ENCODE peak calls at places on chromosomes 4 and X, in five cellular contexts. X is GM23338; F is stimulated activated CD4-positive, alpha-beta T cell treated with anti-CD3 and anti-CD28 coated beads, Interleukin-15, amount 100 ng/mL, for 1 hour; Z is erythroblast; R is A673. Q is an unnamed sample.

GRCh38 chr4:112927544-112927943 is 121.9 kb upstream of the ANK2 start:
- DNase-seq in X (no peak), F (no peak), Z (no peak), R (no peak), Q (no peak)

GRCh38 chr4:66489783-66490452 is 819.6 kb upstream of the EPHA5 start:
- DNase-seq in X (peak), F (no peak), Z (no peak), R (no peak), Q (peak)

GRCh38 chrX:9878141-9878875 is 88.8 kb upstream of the CLDN34 start:
- DNase-seq in X (peak), F (no peak), Z (no peak), R (peak), Q (no peak)

GRCh38 chr4:88697588-88698329 is at the start of gene NAP1L5:
- DNase-seq in X (peak), F (peak), Z (peak), R (no peak), Q (peak)

GRCh38 chrX:153494541-153495361 is at the start of gene BGN:
- DNase-seq in X (peak), F (no peak), Z (peak), R (peak), Q (peak)

GRCh38 chr4:6873792-6874461 is 35.7 kb upstream of the TBC1D14 start:
- DNase-seq in X (peak), F (peak), Z (peak), R (peak), Q (peak)

GRCh38 chrX:110561036-110561435 is 202.4 kb downstream of the RTL9 start:
- DNase-seq in X (no peak), F (no peak), Z (no peak), R (peak), Q (no peak)

GRCh38 chr4:80265571-80266266 is 745 bp upstream of the FGF5 start:
- DNase-seq in X (peak), F (no peak), Z (no peak), R (no peak), Q (peak)

GRCh38 chr4:37603070-37603468 is 83.1 kb downstream of the RELL1 start:
- DNase-seq in X (peak), F (peak), Z (peak), R (peak), Q (peak)

GRCh38 chr4:1644906-1645657 is 39.0 kb downstream of the FAM53A start:
- DNase-seq in X (peak), F (no peak), Z (no peak), R (no peak), Q (peak)

GRCh38 chrX:82218361-82218760 is 1016.5 kb downstream of the SH3BGRL start:
- DNase-seq in X (peak), F (no peak), Z (peak), R (peak), Q (peak)

GRCh38 chr4:83043801-83044407 is 8.9 kb downstream of the COPS4 start:
- DNase-seq in X (no peak), F (no peak), Z (no peak), R (no peak), Q (no peak)

GRCh38 chr4:78293841-78294301 is 236.7 kb downstream of the FRAS1 start:
- DNase-seq in X (no peak), F (no peak), Z (no peak), R (no peak), Q (peak)

GRCh38 chr4:81491943-81492342 is 20.2 kb upstream of the RASGEF1B start:
- DNase-seq in X (no peak), F (no peak), Z (no peak), R (no peak), Q (no peak)

GRCh38 chr4:16078195-16078756 is 5.5 kb downstream of the PROM1 start:
- DNase-seq in X (no peak), F (no peak), Z (no peak), R (no peak), Q (no peak)

GRCh38 chr4:77538144-77538543 is 67.5 kb upstream of the CXCL13 start:
- DNase-seq in X (no peak), F (no peak), Z (no peak), R (no peak), Q (no peak)

GRCh38 chrX:153649178-153649914 is 2.3 kb downstream of the DUSP9 start:
- DNase-seq in X (peak), F (no peak), Z (peak), R (peak), Q (peak)

GRCh38 chr4:145482209-145483021 is 762 bp downstream of the SMAD1 start:
- DNase-seq in X (peak), F (peak), Z (peak), R (peak), Q (peak)

GRCh38 chr4:53196195-53196641 is 169.6 kb downstream of the SCFD2 start:
- DNase-seq in X (no peak), F (no peak), Z (no peak), R (peak), Q (no peak)

GRCh38 chrX:19272452-19272851 is 71.3 kb upstream of the PDHA1 start:
- DNase-seq in X (no peak), F (no peak), Z (no peak), R (no peak), Q (no peak)

GRCh38 chr4:85448880-85449763 is 25.8 kb upstream of the ARHGAP24 start:
- DNase-seq in X (no peak), F (no peak), Z (no peak), R (no peak), Q (no peak)

GRCh38 chr4:168514249-168514852 is 17.5 kb downstream of the PALLD start:
- DNase-seq in X (peak), F (no peak), Z (peak), R (peak), Q (no peak)

GRCh38 chr4:15658136-15658535 is 3.0 kb upstream of the FBXL5 start:
- DNase-seq in X (no peak), F (no peak), Z (no peak), R (no peak), Q (no peak)

Q was measured in ELF-1.